ENCODE peak calls at places on chromosomes 7 and 10, in four cellular contexts. Q, D, M and A are unnamed samples.

GRCh38 chr7:115559877-115560276 is 470.7 kb downstream of the TFEC start:
- DNase-seq in M (no peak), D (no peak), Q (no peak), A (no peak)

GRCh38 chr10:102101152-102101551 is 19.0 kb downstream of the LDB1 start:
- DNase-seq in D (no peak), M (peak), Q (no peak), A (no peak)

GRCh38 chr7:2063562-2064360 is 169.0 kb downstream of the MAD1L1 start:
- DNase-seq in D (no peak), M (no peak), Q (no peak), A (no peak)

GRCh38 chr10:75480374-75480773 is 49.0 kb downstream of the LRMDA start:
- DNase-seq in D (no peak), Q (no peak), M (no peak), A (no peak)

GRCh38 chr7:134891262-134892001 is 94.9 kb upstream of the AGBL3 start:
- DNase-seq in D (peak), Q (no peak), M (peak), A (no peak)

GRCh38 chr7:159141660-159142059 is 3.0 kb downstream of the VIPR2 start:
- DNase-seq in M (no peak), D (no peak), Q (no peak), A (no peak)

GRCh38 chr10:17533731-17534130 is 79.3 kb upstream of the ST8SIA6 start:
- DNase-seq in D (no peak), M (no peak), Q (no peak), A (no peak)

GRCh38 chr10:132646443-132647097 is 109.0 kb downstream of the INPP5A start:
- DNase-seq in M (no peak), Q (no peak), D (no peak), A (no peak)

GRCh38 chr10:29784175-29784773 is 149.5 kb upstream of the SVIL start:
- DNase-seq in M (peak), Q (no peak), D (no peak), A (no peak)

GRCh38 chr10:29392376-29393021 is 103.6 kb downstream of the LYZL1 start:
- DNase-seq in Q (peak), M (no peak), D (peak), A (no peak)

GRCh38 chr10:28892818-28893547 is 215.7 kb downstream of the BAMBI start:
- DNase-seq in M (no peak), Q (no peak), D (no peak), A (no peak)

GRCh38 chr10:121644501-121644900 is 46.3 kb upstream of the FGFR2 start:
- DNase-seq in D (no peak), M (no peak), Q (no peak), A (no peak)

GRCh38 chr7:108114117-108114841 is 15.9 kb downstream of the LAMB4 start:
- DNase-seq in D (peak), M (peak), Q (peak), A (no peak)

GRCh38 chr10:78774999-78775711 is 293.6 kb upstream of the ZMIZ1 start:
- DNase-seq in Q (no peak), M (no peak), D (no peak), A (no peak)

GRCh38 chr7:137898839-137899681 is 52.3 kb upstream of the DGKI start:
- DNase-seq in Q (peak), D (peak), M (peak), A (peak)

GRCh38 chr7:152762056-152762455 is 2.5 kb downstream of the ACTR3B start:
- DNase-seq in D (no peak), M (no peak), Q (no peak), A (no peak)

GRCh38 chr10:125396651-125397050 is 236.3 kb upstream of the CTBP2 start:
- DNase-seq in Q (no peak), D (no peak), M (no peak), A (no peak)

GRCh38 chr10:63681965-63682704 is 160.9 kb downstream of the REEP3 start:
- DNase-seq in D (no peak), M (no peak), Q (no peak), A (no peak)

GRCh38 chr10:19302117-19302516 is 253.5 kb downstream of the MALRD1 start:
- DNase-seq in D (no peak), M (no peak), Q (no peak), A (no peak)

GRCh38 chr7:95335093-95335492 is 10.8 kb upstream of the PON1 start:
- DNase-seq in D (no peak), M (no peak), Q (no peak), A (no peak)

GRCh38 chr10:69096045-69096444 is 8.1 kb downstream of the SRGN start:
- DNase-seq in D (no peak), Q (no peak), M (no peak), A (no peak)

GRCh38 chr10:76942556-76943416 is 694.8 kb downstream of the KCNMA1 start:
- DNase-seq in M (no peak), D (no peak), Q (no peak), A (no peak)

GRCh38 chr7:7581531-7582179 is 15.0 kb downstream of the MIOS start:
- DNase-seq in M (no peak), D (peak), Q (no peak), A (no peak)

GRCh38 chr10:48701139-48701901 is 16.6 kb downstream of the WDFY4 start:
- DNase-seq in M (no peak), D (no peak), Q (no peak), A (no peak)

GRCh38 chr10:127293640-127294039 is 97.2 kb upstream of the INSYN2A start:
- DNase-seq in D (no peak), M (no peak), Q (no peak), A (no peak)

GRCh38 chr10:75597691-75598455 is 166.4 kb downstream of the LRMDA start:
- DNase-seq in Q (no peak), D (no peak), M (no peak), A (no peak)

GRCh38 chr10:113176652-113177155 is 226.7 kb downstream of the TCF7L2 start:
- DNase-seq in Q (no peak), M (no peak), D (peak), A (no peak)

GRCh38 chr10:62492012-62492869 is 118.1 kb downstream of the ZNF365 start:
- DNase-seq in Q (peak), M (peak), D (no peak), A (peak)

GRCh38 chr7:4692055-4692454 is 10.0 kb downstream of the FOXK1 start:
- DNase-seq in M (no peak), Q (no peak), D (no peak), A (no peak)

GRCh38 chr10:58813573-58813972 is 300.9 kb downstream of the BICC1 start:
- DNase-seq in Q (no peak), M (no peak), D (no peak), A (no peak)

GRCh38 chr10:36412942-36413341 is 712.5 kb upstream of the ANKRD30A start:
- DNase-seq in D (no peak), Q (no peak), M (no peak), A (no peak)

GRCh38 chr10:71548494-71548846 is 151.8 kb downstream of the CDH23 start:
- DNase-seq in Q (peak), D (peak), M (no peak), A (no peak)

GRCh38 chr10:71547290-71547689 is 150.6 kb downstream of the CDH23 start:
- DNase-seq in M (no peak), D (no peak), Q (peak), A (no peak)

GRCh38 chr10:71545001-71545400 is 148.3 kb downstream of the CDH23 start:
- DNase-seq in M (no peak), Q (no peak), D (no peak), A (no peak)

GRCh38 chr10:71546220-71546619 is 149.5 kb downstream of the CDH23 start:
- DNase-seq in Q (no peak), M (no peak), D (no peak), A (no peak)

DNA sequence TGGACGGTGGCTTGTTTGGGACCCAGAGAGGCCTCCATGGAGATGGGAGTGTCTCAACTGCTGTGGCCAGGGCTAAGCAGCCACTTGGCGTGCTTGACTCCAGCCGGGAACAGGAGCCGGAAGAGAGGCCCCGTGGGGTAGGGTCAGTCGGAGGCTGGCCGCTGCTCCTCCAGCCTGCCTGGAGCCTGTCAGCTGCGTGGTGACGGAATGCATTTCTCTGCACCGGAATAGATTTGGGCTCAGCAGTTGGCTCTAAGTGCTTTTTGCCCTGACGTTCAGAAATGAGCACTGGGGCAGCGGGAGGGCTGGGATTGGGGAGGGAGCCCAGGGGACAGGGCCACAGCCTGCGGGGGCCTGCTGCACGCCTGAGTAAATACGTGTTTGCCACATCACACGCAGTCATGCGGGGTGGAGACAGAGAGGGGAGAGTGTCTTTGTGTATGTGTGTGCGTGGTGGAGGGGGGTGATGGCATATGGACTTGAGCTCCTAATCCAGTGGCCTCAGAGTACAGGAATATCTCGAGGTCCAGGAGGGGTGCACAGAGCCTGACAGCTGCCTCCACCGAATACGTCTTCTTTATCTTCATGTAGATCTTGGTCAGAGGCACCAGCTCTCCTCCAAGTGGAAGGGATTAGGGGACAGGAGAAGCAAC is 151.2 kb downstream of the CDH23 start:
- DNase-seq in M (no peak), Q (no peak), D (no peak), A (no peak)
- TF ChIP-seq CEBPB in M (no peak), Q (no peak), D (no peak), A (no peak)

GRCh38 chr10:44348496-44348895 is 36.4 kb downstream of the CXCL12 start:
- DNase-seq in D (no peak), M (no peak), Q (no peak), A (no peak)
- TF ChIP-seq CEBPB in D (no peak), M (no peak), Q (no peak), A (no peak)

GRCh38 chr10:87675396-87676376 is 16.0 kb downstream of the PAPSS2 start:
- DNase-seq in M (no peak), D (no peak), Q (no peak), A (no peak)
- TF ChIP-seq CEBPB in M (no peak), D (no peak), Q (no peak), A (no peak)

DNA sequence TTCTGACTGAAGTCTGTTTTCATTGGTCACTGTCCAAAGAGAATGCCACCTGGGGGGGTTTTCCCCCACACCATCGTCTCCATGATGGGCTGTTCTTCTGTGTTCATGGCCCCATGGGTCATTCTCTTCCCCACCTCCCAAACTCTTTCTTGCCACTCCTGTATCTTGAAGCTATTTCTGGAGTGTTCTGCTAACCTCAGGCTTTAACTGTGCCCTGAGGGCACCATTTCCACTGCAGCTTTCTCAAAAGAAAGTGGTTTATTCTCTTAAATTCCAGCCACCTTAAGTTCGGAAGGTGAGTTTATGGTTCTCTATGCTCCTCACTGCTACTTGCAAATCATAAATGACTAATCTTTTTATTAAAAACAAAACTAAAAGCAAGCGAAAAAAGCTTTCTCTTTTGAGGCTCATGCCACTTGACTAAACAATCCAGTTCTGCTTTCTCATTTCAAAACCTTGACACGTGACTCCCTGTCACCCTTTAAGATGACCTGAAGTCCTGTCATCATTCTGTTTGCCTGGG is 7.4 kb upstream of the APBB1IP start:
- DNase-seq in M (no peak), D (no peak), Q (no peak), A (peak)
- TF ChIP-seq CEBPB in M (no peak), D (no peak), Q (no peak), A (no peak)

DNA sequence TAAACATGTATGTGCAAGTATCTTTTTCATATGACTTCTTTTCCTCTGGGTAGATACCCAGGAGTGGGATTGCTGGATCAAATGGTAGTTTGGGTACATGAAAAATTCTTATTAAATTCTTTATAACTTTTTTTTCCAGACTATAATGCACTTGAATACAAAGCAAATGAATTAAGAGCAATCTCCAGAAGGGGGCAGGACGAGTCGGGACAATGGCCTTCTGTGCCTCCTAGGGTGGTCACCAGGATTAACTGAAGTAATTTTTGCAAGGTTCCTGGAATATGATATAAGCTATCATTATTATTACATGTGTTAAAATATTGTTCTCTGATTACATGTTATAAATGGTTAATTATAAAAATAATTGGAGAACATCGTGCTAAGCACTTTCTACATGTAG is 127.2 kb downstream of the PPP1R17 start:
- DNase-seq in M (no peak), D (no peak), Q (no peak), A (no peak)
- TF ChIP-seq CEBPB in M (no peak), D (no peak), Q (no peak), A (no peak)

GRCh38 chr10:71262027-71262426 is 49.7 kb downstream of the UNC5B start:
- DNase-seq in D (no peak), Q (no peak), M (no peak), A (no peak)
- TF ChIP-seq CEBPB in D (no peak), Q (no peak), M (no peak), A (no peak)

DNA sequence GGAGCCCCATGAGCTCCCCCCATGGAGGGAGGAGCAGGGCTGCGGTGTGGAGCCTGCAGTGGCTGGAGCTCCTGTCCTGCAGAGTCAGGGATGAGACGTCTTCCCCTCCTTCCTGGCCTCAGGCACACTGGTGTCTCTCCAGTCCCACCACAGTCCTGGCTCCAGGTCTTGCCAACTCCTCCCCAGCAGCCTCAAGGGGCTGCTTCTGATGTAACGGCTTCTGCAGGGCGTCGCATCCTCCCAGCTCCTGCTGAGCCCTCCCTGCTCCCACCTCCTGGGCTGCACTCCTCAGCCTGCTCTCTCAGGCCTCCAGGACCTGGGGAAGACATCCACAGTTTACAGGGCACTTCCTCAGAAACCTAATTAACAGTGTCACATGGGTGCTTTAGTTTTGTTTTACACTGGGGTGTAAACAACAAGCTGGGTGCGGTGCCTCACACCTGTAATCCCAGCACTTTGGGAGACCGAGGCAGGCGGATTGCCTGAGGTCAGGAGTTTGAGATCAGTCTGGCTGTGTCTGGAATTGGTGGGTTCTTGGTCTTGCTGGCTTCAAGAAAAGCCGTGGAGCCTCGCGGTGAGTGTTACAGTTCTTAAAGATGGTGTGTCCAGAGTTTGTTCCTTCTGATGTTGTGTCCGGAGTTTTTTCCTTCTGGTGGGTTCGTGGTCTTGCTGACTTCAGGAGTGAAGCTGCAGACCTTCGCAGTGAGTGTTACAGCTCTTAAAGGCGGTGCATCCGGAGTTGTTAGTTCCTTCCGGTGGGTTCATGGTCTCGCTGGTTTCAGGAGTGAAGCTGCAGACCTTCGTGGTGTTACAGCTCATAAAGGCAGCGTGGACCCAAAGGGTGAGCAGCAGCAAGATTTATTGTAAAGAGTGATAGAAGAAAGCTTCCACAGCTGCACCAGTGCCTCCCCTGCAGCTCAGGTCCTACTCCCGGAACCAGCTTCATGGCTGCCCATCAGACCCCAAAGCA is 95.0 kb downstream of the PAXIP1 start:
- DNase-seq in M (no peak), D (no peak), Q (no peak), A (no peak)
- TF ChIP-seq CEBPB in M (no peak), D (no peak), Q (no peak), A (no peak)

DNA sequence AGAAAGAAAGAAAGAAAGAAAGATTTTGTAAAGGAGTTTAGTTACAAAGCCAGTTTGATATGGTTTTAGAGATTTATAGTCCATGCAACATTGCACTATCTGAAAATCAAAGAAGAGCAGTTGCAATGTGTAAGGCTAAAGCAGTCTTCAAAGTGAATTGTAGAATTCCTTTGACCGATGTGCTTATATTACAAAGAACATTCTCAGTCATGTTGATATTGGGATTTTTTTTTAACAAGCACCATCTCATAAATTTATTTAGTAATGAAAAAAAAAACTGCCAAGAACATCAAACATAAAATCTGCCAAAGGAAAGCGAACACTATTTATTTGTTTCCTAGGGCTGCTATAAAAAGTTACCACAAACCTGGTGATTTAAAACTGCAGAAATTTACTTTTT is 133.3 kb downstream of the DGKB start:
- DNase-seq in M (no peak), D (no peak), Q (no peak), A (no peak)
- TF ChIP-seq CEBPB in M (no peak), D (no peak), Q (no peak), A (no peak)

DNA sequence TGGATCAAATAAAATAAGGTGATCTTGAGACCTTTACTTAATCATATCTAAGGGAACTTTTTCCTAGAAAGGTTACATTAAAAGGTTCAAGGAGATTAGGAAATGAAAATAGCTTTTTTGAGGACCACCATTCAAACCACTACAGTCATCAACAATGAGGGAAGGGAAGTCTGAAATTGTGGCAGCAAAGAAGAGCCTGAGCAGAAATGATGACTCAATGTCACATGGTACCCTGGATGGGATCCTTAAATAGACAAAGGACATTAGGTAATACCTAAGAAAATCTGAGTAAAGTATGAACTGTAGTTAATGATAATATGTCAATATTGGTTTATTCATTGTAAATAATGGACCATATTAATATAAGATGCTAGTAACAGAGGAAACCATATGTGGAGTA is 236.0 kb downstream of the SEMA3D start:
- DNase-seq in M (no peak), D (no peak), Q (no peak), A (no peak)
- TF ChIP-seq CEBPB in M (no peak), D (no peak), Q (no peak), A (no peak)